ENCODE peak calls at places on chromosomes 3 and 15, in four cellular contexts. P is AG09319, K is lower leg skin, D is GM12865. X is an unnamed sample.

GRCh38 chr3:153429821-153430220 is 267.8 kb downstream of the RAP2B start:
- DNase-seq in P (no peak), K (no peak), D (no peak), X (no peak)

GRCh38 chr3:147157629-147158028 is 248.7 kb downstream of the ZIC4 start:
- DNase-seq in D (no peak), K (no peak), P (no peak), X (no peak)

GRCh38 chr3:13638927-13639326 is 90.0 kb downstream of the FBLN2 start:
- DNase-seq in P (no peak), D (no peak), K (no peak), X (no peak)

GRCh38 chr3:22089284-22089683 is 338.3 kb upstream of the ZNF385D start:
- DNase-seq in K (no peak), D (peak; percentile 69), P (no peak), X (no peak)

GRCh38 chr3:59341441-59341840 is 291.6 kb upstream of the CFAP20DC start:
- DNase-seq in P (no peak), D (no peak), K (no peak), X (no peak)

GRCh38 chr3:23856286-23856685 is 50.5 kb downstream of the UBE2E1 start:
- DNase-seq in D (no peak), K (no peak), P (no peak), X (no peak)

GRCh38 chr15:35168464-35168863 is 83.4 kb upstream of the NANOGP8 start:
- DNase-seq in K (no peak), D (no peak), P (no peak), X (no peak)

GRCh38 chr15:77482570-77482969 is 61.9 kb downstream of the HMG20A start:
- DNase-seq in D (no peak), K (no peak), P (peak; percentile 27), X (no peak)

GRCh38 chr3:123406598-123406997 is 42.3 kb downstream of the ADCY5 start:
- DNase-seq in K (no peak), P (no peak), D (no peak), X (no peak)

GRCh38 chr3:187765342-187765741 is 20.1 kb upstream of the BCL6 start:
- DNase-seq in P (no peak), K (no peak), D (no peak), X (no peak)

GRCh38 chr3:20668411-20668810 is 482.4 kb upstream of the SGO1 start:
- DNase-seq in P (no peak), D (no peak), K (no peak), X (no peak)

GRCh38 chr15:57356636-57357035 is 19.7 kb upstream of the CGNL1 start:
- DNase-seq in P (no peak), D (no peak), K (no peak), X (no peak)

GRCh38 chr3:67937498-67938118 is 283.2 kb upstream of the SUCLG2 start:
- DNase-seq in P (no peak), K (no peak), D (no peak), X (no peak)

GRCh38 chr3:60386311-60386710 is 864.9 kb downstream of the FHIT start:
- DNase-seq in P (no peak), K (no peak), D (no peak), X (no peak)

GRCh38 chr3:11476814-11477213 is 166.9 kb downstream of the VGLL4 start:
- DNase-seq in P (no peak), K (no peak), D (no peak), X (no peak)

GRCh38 chr3:132332082-132332964 is 15.1 kb downstream of the ACP3 start:
- DNase-seq in P (no peak), K (no peak), D (no peak), X (no peak)

GRCh38 chr3:32143849-32144757 is 37.7 kb downstream of the GPD1L start:
- DNase-seq in P (peak; percentile 73), D (peak; percentile 72), K (peak; percentile 39), X (no peak)

GRCh38 chr15:82680200-82681102 is 29.2 kb downstream of the AP3B2 start:
- DNase-seq in D (peak; percentile 75), K (no peak), P (no peak), X (peak; percentile 80)

GRCh38 chr3:153313307-153313945 is 151.4 kb downstream of the RAP2B start:
- DNase-seq in K (no peak), P (no peak), D (no peak), X (no peak)

GRCh38 chr3:195123196-195123805 is 147.7 kb downstream of the XXYLT1 start:
- DNase-seq in P (no peak), D (no peak), K (no peak), X (no peak)

GRCh38 chr3:163953526-163953925 is 1124.8 kb downstream of the SI start:
- DNase-seq in P (no peak), K (no peak), D (no peak), X (no peak)

GRCh38 chr3:163952499-163952898 is 1125.8 kb downstream of the SI start:
- DNase-seq in P (no peak), K (no peak), D (no peak), X (no peak)

GRCh38 chr3:163946785-163947184 is 1131.5 kb downstream of the SI start:
- DNase-seq in K (no peak), P (no peak), D (no peak), X (no peak)

DNA sequence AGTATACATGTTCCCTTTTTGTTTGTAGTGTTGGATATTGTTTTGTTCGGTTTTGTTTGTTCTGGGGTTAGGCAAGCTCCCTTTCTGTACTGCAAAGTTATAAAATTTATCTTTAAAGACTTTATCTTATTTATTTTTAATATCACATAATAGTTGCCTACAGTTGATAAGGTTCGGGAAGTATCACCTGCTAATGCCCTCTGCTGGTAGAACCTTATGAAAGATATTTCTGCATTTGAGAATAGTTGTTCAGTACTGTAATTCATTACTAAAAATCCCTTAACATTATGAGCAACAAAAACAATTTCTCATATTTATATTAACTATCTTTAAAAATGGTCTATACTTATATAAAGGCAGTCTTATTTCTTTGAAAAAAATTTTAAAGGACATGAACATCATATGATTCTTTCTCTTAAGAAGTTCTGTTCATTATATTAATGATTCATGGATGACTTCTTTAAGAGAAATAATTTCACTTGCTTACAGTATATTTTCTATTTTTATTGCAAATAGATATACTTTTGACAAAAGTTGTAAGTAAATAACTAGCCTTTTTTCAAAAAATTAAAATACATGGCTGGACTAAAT is 1126.8 kb downstream of the SI start:
- DNase-seq in P (no peak), K (no peak), D (no peak), X (no peak)
- TF ChIP-seq CTCF in P (peak; percentile 13), K (no peak), D (no peak), X (peak; percentile 70)

DNA sequence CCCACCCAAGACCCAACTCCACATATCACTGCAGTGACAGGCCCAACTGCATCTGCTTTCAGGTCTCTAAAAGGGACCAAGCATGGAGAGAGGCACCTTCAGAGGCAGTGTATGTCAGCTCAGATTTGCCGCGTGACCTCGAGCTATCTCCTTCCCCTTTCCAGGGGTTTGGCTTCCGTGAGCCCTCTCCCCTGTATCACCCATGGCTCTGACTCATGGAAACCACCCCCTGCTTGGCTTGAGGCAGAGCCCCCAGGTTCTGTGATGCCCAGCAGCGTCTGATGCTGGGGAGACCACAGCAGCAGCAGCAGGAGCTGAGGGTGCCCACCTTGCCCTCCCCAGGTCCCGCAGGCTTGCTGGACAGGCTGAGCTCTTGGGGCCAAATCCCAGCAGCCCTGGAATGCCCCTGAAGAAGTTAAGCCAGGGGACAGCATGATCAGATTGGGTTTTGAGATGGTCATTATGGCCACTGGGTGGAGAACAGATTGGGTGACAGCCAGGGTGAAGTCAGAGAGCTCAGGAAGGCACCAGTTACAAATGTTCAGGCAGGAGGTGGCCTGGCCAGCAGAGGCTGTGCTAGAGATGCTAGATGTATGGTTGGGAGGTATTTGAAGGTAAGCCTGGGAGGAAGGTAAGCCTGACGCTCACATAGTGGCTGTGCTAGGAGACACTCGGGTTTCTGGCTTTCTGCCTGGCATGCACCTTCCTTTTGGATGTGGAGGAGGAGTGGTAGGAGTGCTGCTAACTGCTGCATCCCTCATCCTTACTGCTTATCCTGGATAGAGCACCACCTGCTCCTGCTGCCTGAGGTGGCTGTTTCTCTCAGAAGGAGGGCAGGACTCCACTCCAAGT is 42.9 kb downstream of the FGD5 start:
- DNase-seq in K (no peak), D (no peak), P (no peak), X (no peak)
- TF ChIP-seq CTCF in K (no peak), D (no peak), P (no peak), X (no peak)

GRCh38 chr3:10419637-10420232 is 85.7 kb downstream of the ATP2B2 start:
- DNase-seq in K (no peak), D (no peak), P (no peak), X (no peak)

GRCh38 chr3:10421996-10422395 is 83.4 kb downstream of the ATP2B2 start:
- DNase-seq in K (no peak), P (no peak), D (no peak), X (no peak)

GRCh38 chr3:10416730-10417300 is 88.6 kb downstream of the ATP2B2 start:
- DNase-seq in P (no peak), D (no peak), K (no peak), X (no peak)

GRCh38 chr3:10420745-10421475 is 84.5 kb downstream of the ATP2B2 start:
- DNase-seq in K (no peak), P (no peak), D (no peak), X (no peak)

GRCh38 chr3:10417849-10418248 is 87.5 kb downstream of the ATP2B2 start:
- DNase-seq in P (no peak), D (peak; percentile 5), K (no peak), X (no peak)
- TF ChIP-seq CTCF in P (no peak), D (peak; percentile 12), K (no peak), X (peak; percentile 43)

GRCh38 chr3:54873059-54873695 is 54.7 kb downstream of the LRTM1 start:
- DNase-seq in P (no peak), D (no peak), K (no peak), X (no peak)

GRCh38 chr3:54874816-54875556 is 52.9 kb downstream of the LRTM1 start:
- DNase-seq in P (no peak), D (no peak), K (no peak), X (no peak)

GRCh38 chr3:54866221-54866620 is 61.6 kb downstream of the LRTM1 start:
- DNase-seq in P (no peak), D (no peak), K (no peak), X (no peak)

GRCh38 chr3:54871867-54872266 is 56.0 kb downstream of the LRTM1 start:
- DNase-seq in D (no peak), K (no peak), P (no peak), X (no peak)

DNA sequence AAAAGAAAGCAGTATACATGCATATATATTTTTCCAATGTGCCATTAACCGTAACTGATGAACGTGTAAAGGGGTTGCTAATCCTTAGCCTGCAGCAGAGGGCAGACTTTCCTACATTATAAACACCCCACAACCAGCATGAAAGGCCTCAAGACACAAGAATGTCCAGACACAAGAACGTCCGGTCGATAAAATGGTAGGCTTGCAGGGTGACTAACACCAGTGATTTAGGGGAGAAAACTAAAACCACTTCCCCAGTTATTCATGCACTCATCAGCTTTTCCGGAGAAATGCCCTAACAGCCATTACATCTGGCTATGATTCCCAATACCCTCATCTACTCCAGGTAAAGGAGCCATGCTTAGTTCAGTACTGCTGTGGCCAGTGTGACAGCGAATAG is 57.4 kb downstream of the LRTM1 start:
- DNase-seq in P (peak; percentile 79), K (no peak), D (peak; percentile 10), X (no peak)
- TF ChIP-seq CTCF in P (peak; percentile 69), K (no peak), D (peak; percentile 25), X (peak; percentile 78)

DNA sequence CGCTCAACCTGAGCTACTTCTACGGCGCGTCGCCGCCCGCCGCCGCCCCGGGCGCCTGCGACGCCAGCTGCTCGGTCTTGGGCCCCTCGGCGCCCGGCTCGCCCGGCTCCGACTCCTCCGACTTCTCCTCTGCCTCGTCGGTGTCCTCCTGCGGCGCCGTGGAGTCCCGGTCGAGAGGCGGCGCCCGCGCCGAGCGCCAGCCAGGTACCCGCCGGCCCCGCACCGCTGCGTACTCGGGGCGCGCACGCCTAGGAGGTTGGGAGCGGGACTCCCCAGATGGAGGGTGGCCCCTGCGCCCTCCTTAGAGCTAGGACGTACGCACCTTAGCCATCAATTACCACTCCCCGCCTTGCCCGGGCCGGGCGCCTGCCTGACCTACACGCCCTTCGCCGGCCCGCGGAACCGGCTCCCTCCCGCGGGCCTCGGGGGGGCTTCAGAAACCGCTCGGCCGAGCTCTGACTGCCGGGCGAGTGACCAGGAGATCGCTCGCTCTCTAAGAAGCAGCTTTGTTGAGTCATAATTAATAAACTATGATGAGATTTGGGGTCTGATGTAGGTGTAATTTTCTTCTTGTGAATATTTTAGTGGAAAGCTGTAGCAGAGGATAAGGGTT is 506 bp downstream of the NFKBIZ start:
- DNase-seq in P (no peak), D (peak; percentile 66), K (peak; percentile 41), X (peak; percentile 75)
- TF ChIP-seq CTCF in P (no peak), D (no peak), K (no peak), X (peak; percentile 26)

X was measured in type B pancreatic cell.